ENCODE peak calls at places on chromosomes 13 and 19, in seven cellular contexts. One of them, this sample, is unnamed.

GRCh38 chr19:48487944-48488343 is 18.8 kb downstream of the CYTH2 start:
- DNase-seq in activated naive CD4-positive, alpha-beta T cell treated with Interleukin-2 at 50 U/mL for 16 hours: no peak
- DNase-seq in Peyer's patch: peak; percentile 91
- DNase-seq in stimulated activated CD4-positive, alpha-beta T cell treated with anti-CD3 and anti-CD28 coated beads, Interleukin-12 subunit alpha, Interleukin-12 subunit beta, amount 100 ng/mL, for 4 hours: no peak
- DNase-seq in natural killer cell treated with Interleukin-12 subunit alpha and Interleukin-12 subunit beta and Interleukin-15 and Interleukin-18, amount 100 ng/mL, for 72 hours: no peak
- DNase-seq in lung: peak; percentile 86
- DNase-seq in AG04449: peak; percentile 36
- DNase-seq in this sample: peak; percentile 72

GRCh38 chr19:19402656-19403372 is 2.7 kb upstream of the GATAD2A start:
- DNase-seq in activated naive CD4-positive, alpha-beta T cell treated with Interleukin-2 at 50 U/mL for 16 hours: no peak
- DNase-seq in Peyer's patch: no peak
- DNase-seq in stimulated activated CD4-positive, alpha-beta T cell treated with anti-CD3 and anti-CD28 coated beads, Interleukin-12 subunit alpha, Interleukin-12 subunit beta, amount 100 ng/mL, for 4 hours: no peak
- DNase-seq in natural killer cell treated with Interleukin-12 subunit alpha and Interleukin-12 subunit beta and Interleukin-15 and Interleukin-18, amount 100 ng/mL, for 72 hours: no peak
- DNase-seq in lung: no peak
- DNase-seq in AG04449: no peak
- DNase-seq in this sample: no peak

GRCh38 chr19:15096223-15096622 is 11.0 kb upstream of the SYDE1 start:
- DNase-seq in activated naive CD4-positive, alpha-beta T cell treated with Interleukin-2 at 50 U/mL for 16 hours: no peak
- DNase-seq in Peyer's patch: no peak
- DNase-seq in stimulated activated CD4-positive, alpha-beta T cell treated with anti-CD3 and anti-CD28 coated beads, Interleukin-12 subunit alpha, Interleukin-12 subunit beta, amount 100 ng/mL, for 4 hours: no peak
- DNase-seq in natural killer cell treated with Interleukin-12 subunit alpha and Interleukin-12 subunit beta and Interleukin-15 and Interleukin-18, amount 100 ng/mL, for 72 hours: no peak
- DNase-seq in lung: no peak
- DNase-seq in AG04449: no peak
- DNase-seq in this sample: no peak

GRCh38 chr13:41427700-41428099 is 29.6 kb upstream of the RGCC start:
- DNase-seq in activated naive CD4-positive, alpha-beta T cell treated with Interleukin-2 at 50 U/mL for 16 hours: no peak
- DNase-seq in Peyer's patch: no peak
- DNase-seq in stimulated activated CD4-positive, alpha-beta T cell treated with anti-CD3 and anti-CD28 coated beads, Interleukin-12 subunit alpha, Interleukin-12 subunit beta, amount 100 ng/mL, for 4 hours: no peak
- DNase-seq in natural killer cell treated with Interleukin-12 subunit alpha and Interleukin-12 subunit beta and Interleukin-15 and Interleukin-18, amount 100 ng/mL, for 72 hours: no peak
- DNase-seq in lung: no peak
- DNase-seq in AG04449: no peak
- DNase-seq in this sample: no peak

GRCh38 chr13:76868451-76868850 is 17.8 kb downstream of the KCTD12 start:
- DNase-seq in activated naive CD4-positive, alpha-beta T cell treated with Interleukin-2 at 50 U/mL for 16 hours: no peak
- DNase-seq in Peyer's patch: no peak
- DNase-seq in stimulated activated CD4-positive, alpha-beta T cell treated with anti-CD3 and anti-CD28 coated beads, Interleukin-12 subunit alpha, Interleukin-12 subunit beta, amount 100 ng/mL, for 4 hours: no peak
- DNase-seq in natural killer cell treated with Interleukin-12 subunit alpha and Interleukin-12 subunit beta and Interleukin-15 and Interleukin-18, amount 100 ng/mL, for 72 hours: no peak
- DNase-seq in lung: no peak
- DNase-seq in AG04449: no peak
- DNase-seq in this sample: no peak

GRCh38 chr13:68291595-68291994 is 1061.5 kb upstream of the PCDH9 start:
- DNase-seq in activated naive CD4-positive, alpha-beta T cell treated with Interleukin-2 at 50 U/mL for 16 hours: no peak
- DNase-seq in Peyer's patch: no peak
- DNase-seq in stimulated activated CD4-positive, alpha-beta T cell treated with anti-CD3 and anti-CD28 coated beads, Interleukin-12 subunit alpha, Interleukin-12 subunit beta, amount 100 ng/mL, for 4 hours: no peak
- DNase-seq in natural killer cell treated with Interleukin-12 subunit alpha and Interleukin-12 subunit beta and Interleukin-15 and Interleukin-18, amount 100 ng/mL, for 72 hours: no peak
- DNase-seq in lung: no peak
- DNase-seq in AG04449: no peak
- DNase-seq in this sample: peak; percentile 37

GRCh38 chr13:31056650-31057275 is 104.9 kb downstream of the HSPH1 start:
- DNase-seq in activated naive CD4-positive, alpha-beta T cell treated with Interleukin-2 at 50 U/mL for 16 hours: no peak
- DNase-seq in Peyer's patch: no peak
- DNase-seq in stimulated activated CD4-positive, alpha-beta T cell treated with anti-CD3 and anti-CD28 coated beads, Interleukin-12 subunit alpha, Interleukin-12 subunit beta, amount 100 ng/mL, for 4 hours: no peak
- DNase-seq in natural killer cell treated with Interleukin-12 subunit alpha and Interleukin-12 subunit beta and Interleukin-15 and Interleukin-18, amount 100 ng/mL, for 72 hours: no peak
- DNase-seq in lung: no peak
- DNase-seq in AG04449: no peak
- DNase-seq in this sample: no peak

GRCh38 chr19:44905437-44906160 is at the start of gene APOE:
- DNase-seq in activated naive CD4-positive, alpha-beta T cell treated with Interleukin-2 at 50 U/mL for 16 hours: no peak
- DNase-seq in Peyer's patch: no peak
- DNase-seq in stimulated activated CD4-positive, alpha-beta T cell treated with anti-CD3 and anti-CD28 coated beads, Interleukin-12 subunit alpha, Interleukin-12 subunit beta, amount 100 ng/mL, for 4 hours: no peak
- DNase-seq in natural killer cell treated with Interleukin-12 subunit alpha and Interleukin-12 subunit beta and Interleukin-15 and Interleukin-18, amount 100 ng/mL, for 72 hours: no peak
- DNase-seq in lung: no peak
- DNase-seq in AG04449: no peak
- DNase-seq in this sample: no peak

GRCh38 chr19:29636553-29637325 is 28.5 kb upstream of the PLEKHF1 start:
- DNase-seq in activated naive CD4-positive, alpha-beta T cell treated with Interleukin-2 at 50 U/mL for 16 hours: no peak
- DNase-seq in Peyer's patch: no peak
- DNase-seq in stimulated activated CD4-positive, alpha-beta T cell treated with anti-CD3 and anti-CD28 coated beads, Interleukin-12 subunit alpha, Interleukin-12 subunit beta, amount 100 ng/mL, for 4 hours: no peak
- DNase-seq in natural killer cell treated with Interleukin-12 subunit alpha and Interleukin-12 subunit beta and Interleukin-15 and Interleukin-18, amount 100 ng/mL, for 72 hours: no peak
- DNase-seq in lung: no peak
- DNase-seq in AG04449: no peak
- DNase-seq in this sample: no peak

GRCh38 chr13:96678801-96679200 is 315.5 kb downstream of the OXGR1 start:
- DNase-seq in activated naive CD4-positive, alpha-beta T cell treated with Interleukin-2 at 50 U/mL for 16 hours: no peak
- DNase-seq in Peyer's patch: no peak
- DNase-seq in stimulated activated CD4-positive, alpha-beta T cell treated with anti-CD3 and anti-CD28 coated beads, Interleukin-12 subunit alpha, Interleukin-12 subunit beta, amount 100 ng/mL, for 4 hours: no peak
- DNase-seq in natural killer cell treated with Interleukin-12 subunit alpha and Interleukin-12 subunit beta and Interleukin-15 and Interleukin-18, amount 100 ng/mL, for 72 hours: no peak
- DNase-seq in lung: no peak
- DNase-seq in AG04449: no peak
- DNase-seq in this sample: no peak